ENCODE peak calls at places on chromosomes 2 and 18, in eight cellular contexts. Q is GM12878; Z is right lobe of liver; D is PC-3; L is CD8-positive, alpha-beta memory T cell; E is SJCRH30; O is endothelial cell of umbilical vein; H is CD8-positive, alpha-beta T cell. W is an unnamed sample.

GRCh38 chr2:144489315-144489920 is 30.5 kb downstream of the ZEB2 start:
- DNase-seq in Q (no peak), Z (no peak), D (no peak), L (no peak), E (no peak), O (no peak), H (no peak), W (no peak)

GRCh38 chr2:184877909-184878308 is 279.6 kb downstream of the ZNF804A start:
- DNase-seq in Q (no peak), Z (no peak), D (no peak), L (no peak), E (no peak), O (no peak), H (no peak), W (no peak)

GRCh38 chr2:113117594-113118262 is 9.7 kb upstream of the IL1RN start:
- DNase-seq in Q (no peak), Z (no peak), D (peak), L (no peak), E (no peak), O (no peak), H (no peak), W (no peak)

GRCh38 chr2:239229545-239230279 is 171.1 kb downstream of the HDAC4 start:
- DNase-seq in Q (no peak), Z (no peak), D (no peak), L (no peak), E (no peak), O (no peak), H (no peak), W (no peak)

GRCh38 chr2:187567126-187567525 is 12.9 kb upstream of the TFPI start:
- DNase-seq in Q (no peak), Z (no peak), D (no peak), L (no peak), E (no peak), O (peak), H (no peak), W (no peak)

GRCh38 chr18:58438161-58438983 is 190.5 kb downstream of the ALPK2 start:
- DNase-seq in Q (no peak), Z (no peak), D (no peak), L (no peak), E (no peak), O (no peak), H (no peak), W (peak)

GRCh38 chr2:46850742-46851141 is 64.9 kb downstream of the MCFD2 start:
- DNase-seq in Q (no peak), Z (no peak), D (peak), L (no peak), E (no peak), O (peak), H (no peak), W (no peak)

GRCh38 chr2:105777506-105778343 is 33.0 kb downstream of the NCK2 start:
- DNase-seq in Q (no peak), Z (no peak), D (no peak), L (no peak), E (no peak), O (no peak), H (no peak), W (no peak)

GRCh38 chr2:124542932-124543640 is 518.0 kb downstream of the CNTNAP5 start:
- DNase-seq in Q (no peak), Z (no peak), D (no peak), L (no peak), E (no peak), O (no peak), H (no peak), W (no peak)

GRCh38 chr2:182941121-182941713 is 74.8 kb upstream of the FRZB start:
- DNase-seq in Q (no peak), Z (no peak), D (no peak), L (no peak), E (no peak), O (no peak), H (no peak), W (no peak)

GRCh38 chr2:173216668-173217067 is 138.0 kb upstream of the CDCA7 start:
- DNase-seq in Q (no peak), Z (no peak), D (peak), L (no peak), E (no peak), O (no peak), H (no peak), W (no peak)

GRCh38 chr18:49890041-49890440 is 76.7 kb upstream of the ACAA2 start:
- DNase-seq in Q (no peak), Z (no peak), D (no peak), L (no peak), E (no peak), O (no peak), H (no peak), W (no peak)

GRCh38 chr2:106876699-106877098 is 9.3 kb downstream of the ST6GAL2 start:
- DNase-seq in Q (no peak), Z (no peak), D (no peak), L (no peak), E (no peak), O (no peak), H (no peak), W (no peak)

GRCh38 chr18:64539852-64540251 is 391.0 kb upstream of the LINC00305 start:
- DNase-seq in Q (no peak), Z (no peak), D (peak), L (no peak), E (no peak), O (no peak), H (no peak), W (no peak)

GRCh38 chr2:104944495-104944894 is 90.6 kb downstream of the POU3F3 start:
- DNase-seq in Q (no peak), Z (no peak), D (peak), L (no peak), E (no peak), O (no peak), H (no peak), W (no peak)

GRCh38 chr18:73646772-73647171 is 500.9 kb downstream of the FBXO15 start:
- DNase-seq in Q (no peak), Z (no peak), D (peak), L (no peak), E (no peak), O (no peak), H (no peak), W (no peak)

GRCh38 chr2:149370061-149370775 is 39.8 kb downstream of the LYPD6 start:
- DNase-seq in Q (no peak), Z (no peak), D (no peak), L (no peak), E (no peak), O (no peak), H (no peak), W (no peak)

GRCh38 chr2:132757002-132757598 is 87.1 kb upstream of the LYPD1 start:
- DNase-seq in Q (no peak), Z (no peak), D (no peak), L (no peak), E (no peak), O (no peak), H (no peak), W (no peak)

GRCh38 chr2:152421521-152422367 is 86.8 kb downstream of the FMNL2 start:
- DNase-seq in Q (no peak), Z (no peak), D (peak), L (no peak), E (no peak), O (peak), H (no peak), W (peak)

GRCh38 chr2:38465789-38466127 is 88.7 kb upstream of the ATL2 start:
- DNase-seq in Q (no peak), Z (no peak), D (peak), L (no peak), E (peak), O (peak), H (no peak), W (peak)

GRCh38 chr2:124209441-124209840 is 184.4 kb downstream of the CNTNAP5 start:
- DNase-seq in Q (no peak), Z (no peak), D (no peak), L (no peak), E (no peak), O (no peak), H (no peak), W (no peak)

GRCh38 chr18:7662866-7663265 is 95.8 kb downstream of the PTPRM start:
- DNase-seq in Q (no peak), Z (no peak), D (no peak), L (no peak), E (no peak), O (no peak), H (no peak), W (no peak)
- H3K4me3 ChIP-seq in Q (no peak), Z (no peak), D (no peak), L (no peak), E (no peak), O (no peak), H (no peak), W (no peak)

DNA sequence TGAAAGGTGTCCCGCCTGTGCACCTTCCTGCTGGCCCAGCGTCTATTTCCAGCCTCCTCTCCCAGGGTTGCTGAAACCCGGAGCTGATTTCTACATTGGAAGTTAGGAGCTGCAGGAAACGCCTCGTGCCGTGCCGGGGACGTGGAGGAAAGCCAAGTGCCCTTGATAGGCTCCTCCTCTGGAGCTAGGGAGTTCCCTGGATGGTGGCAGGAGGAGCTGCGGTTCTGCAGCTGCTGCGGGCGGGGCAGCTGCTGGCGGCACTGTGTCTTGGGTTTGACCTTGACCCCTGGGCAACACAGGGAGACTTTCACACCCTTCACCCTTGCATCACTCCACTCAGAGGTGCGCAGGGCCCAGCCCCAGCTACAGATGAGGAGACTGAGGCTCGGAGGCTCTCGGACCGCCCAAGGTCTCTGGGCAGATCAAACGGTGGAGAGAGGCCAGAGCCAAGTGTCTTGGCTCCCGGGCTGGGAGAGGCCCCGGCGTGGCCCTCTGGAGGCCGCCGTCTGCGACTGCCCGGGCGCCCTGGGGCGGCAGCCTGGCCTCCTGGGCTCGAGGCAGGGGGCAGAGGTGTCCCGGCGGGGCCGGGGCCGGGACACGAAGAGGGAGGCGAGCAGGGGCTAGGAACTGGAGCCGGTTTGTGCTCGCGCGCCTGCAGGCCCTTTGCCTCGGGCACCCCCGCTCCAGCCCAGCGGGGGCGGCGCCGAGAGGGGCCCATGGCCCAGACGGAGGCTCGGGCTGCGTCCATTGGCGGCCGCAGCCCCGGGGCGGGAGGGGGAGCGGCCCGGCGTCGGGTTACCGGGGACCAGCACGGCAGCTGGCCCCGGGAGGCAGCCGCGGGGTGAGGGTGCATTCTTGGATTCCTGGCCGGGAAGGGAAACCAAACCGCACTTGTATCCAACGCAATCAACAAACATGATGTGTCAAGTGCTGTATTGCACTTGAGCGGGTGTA is 129.7 kb upstream of the SLC1A4 start:
- DNase-seq in Q (no peak), Z (peak), D (peak), L (no peak), E (peak), O (peak), H (no peak), W (peak)
- H3K4me3 ChIP-seq in Q (peak), Z (peak), D (peak), L (no peak), E (peak), O (peak), H (peak), W (peak)

GRCh38 chr2:233139875-233140585 is 79.9 kb downstream of the INPP5D start:
- DNase-seq in Q (no peak), Z (no peak), D (no peak), L (no peak), E (no peak), O (no peak), H (no peak), W (no peak)

GRCh38 chr2:233140913-233141469 is 80.8 kb downstream of the INPP5D start:
- DNase-seq in Q (no peak), Z (no peak), D (no peak), L (no peak), E (no peak), O (no peak), H (no peak), W (no peak)

GRCh38 chr2:233141888-233142287 is 81.7 kb downstream of the INPP5D start:
- DNase-seq in Q (no peak), Z (no peak), D (no peak), L (no peak), E (no peak), O (no peak), H (no peak), W (no peak)

GRCh38 chr2:233143700-233144331 is 83.7 kb downstream of the INPP5D start:
- DNase-seq in Q (no peak), Z (no peak), D (no peak), L (no peak), E (no peak), O (no peak), H (no peak), W (no peak)

GRCh38 chr2:233142355-233142897 is 82.3 kb downstream of the INPP5D start:
- DNase-seq in Q (peak), Z (no peak), D (no peak), L (no peak), E (no peak), O (no peak), H (peak), W (peak)
- H3K4me3 ChIP-seq in Q (no peak), Z (no peak), D (no peak), L (no peak), E (no peak), O (no peak), H (no peak), W (no peak)

GRCh38 chr18:7116001-7116831 is 1.4 kb downstream of the LAMA1 start:
- DNase-seq in Q (no peak), Z (no peak), D (no peak), L (no peak), E (peak), O (no peak), H (no peak), W (no peak)
- H3K4me3 ChIP-seq in Q (no peak), Z (no peak), D (no peak), L (no peak), E (peak), O (no peak), H (no peak), W (no peak)

GRCh38 chr2:53635681-53636080 is 131.9 kb upstream of the CHAC2 start:
- DNase-seq in Q (no peak), Z (no peak), D (no peak), L (no peak), E (no peak), O (no peak), H (no peak), W (no peak)
- H3K4me3 ChIP-seq in Q (no peak), Z (no peak), D (no peak), L (no peak), E (no peak), O (no peak), H (no peak), W (no peak)

GRCh38 chr2:215316336-215316735 is 4.5 kb downstream of the ATIC start:
- DNase-seq in Q (no peak), Z (no peak), D (no peak), L (no peak), E (no peak), O (no peak), H (no peak), W (no peak)
- H3K4me3 ChIP-seq in Q (no peak), Z (no peak), D (no peak), L (no peak), E (no peak), O (no peak), H (no peak), W (no peak)

GRCh38 chr2:155994315-155994714 is 338.2 kb downstream of the NR4A2 start:
- DNase-seq in Q (no peak), Z (no peak), D (no peak), L (no peak), E (no peak), O (no peak), H (no peak), W (no peak)
- H3K4me3 ChIP-seq in Q (no peak), Z (no peak), D (no peak), L (no peak), E (no peak), O (no peak), H (no peak), W (no peak)

DNA sequence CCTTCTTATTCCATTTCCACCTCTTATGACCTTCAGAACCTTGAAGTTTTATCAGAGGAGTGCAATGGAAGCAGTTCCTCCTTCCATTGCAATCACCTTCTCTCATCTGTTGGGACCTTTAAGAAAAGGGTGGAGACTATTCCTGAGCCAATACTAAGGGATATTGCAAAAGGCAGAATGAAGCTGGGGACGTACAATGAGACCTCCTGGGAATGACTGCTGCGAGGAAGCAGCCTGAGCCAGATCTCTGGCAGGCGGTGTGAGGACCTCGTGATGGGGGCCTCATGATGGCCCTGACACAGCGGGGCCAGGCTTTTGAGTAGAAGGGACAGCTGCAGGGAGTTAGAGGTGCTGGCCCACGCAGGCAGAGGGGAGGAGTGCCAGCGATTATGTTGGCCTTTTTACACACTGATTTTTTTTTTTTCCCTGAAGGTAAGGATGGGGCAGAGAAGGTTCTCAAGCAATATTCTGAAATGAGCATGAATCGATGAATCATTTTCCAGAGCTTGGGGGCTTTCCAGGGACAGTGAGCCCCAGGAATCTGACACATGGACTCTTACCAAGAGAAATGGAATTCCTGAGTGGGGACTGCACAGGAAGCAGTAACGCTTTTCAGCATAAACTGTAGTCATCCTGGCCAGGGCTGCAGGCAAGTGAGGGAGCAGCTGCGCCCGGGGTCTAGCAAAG is 40.0 kb upstream of the LAPTM4A start:
- DNase-seq in Q (no peak), Z (no peak), D (peak), L (no peak), E (peak), O (peak), H (no peak), W (no peak)
- H3K4me3 ChIP-seq in Q (no peak), Z (no peak), D (no peak), L (no peak), E (peak), O (no peak), H (no peak), W (no peak)

W was measured in GM12865.